ENCODE peak calls at places on chromosomes 16 and 17, in seven cellular contexts. One of them, this sample, is unnamed.

GRCh38 chr16:79897087-79897443 is 296.5 kb upstream of the MAF start:
- DNase-seq in GM04504: no peak
- DNase-seq in WTC11: no peak
- DNase-seq in uterus: no peak
- DNase-seq in GM23338: no peak
- DNase-seq in hippocampal formation: no peak
- DNase-seq in NCI-H460: no peak
- DNase-seq in this sample: no peak

GRCh38 chr16:89955001-89955685 is 6.6 kb downstream of the DEF8 start:
- DNase-seq in hippocampal formation: no peak
- DNase-seq in NCI-H460: no peak
- DNase-seq in GM23338: peak; percentile 46
- DNase-seq in GM04504: no peak
- DNase-seq in uterus: no peak
- DNase-seq in WTC11: peak; percentile 42
- DNase-seq in this sample: no peak

GRCh38 chr17:68197091-68197996 is 50.5 kb upstream of the AMZ2 start:
- DNase-seq in GM04504: no peak
- DNase-seq in uterus: no peak
- DNase-seq in NCI-H460: no peak
- DNase-seq in WTC11: peak; percentile 63
- DNase-seq in GM23338: peak; percentile 51
- DNase-seq in hippocampal formation: no peak
- DNase-seq in this sample: no peak

GRCh38 chr16:23269248-23270091 is 32.6 kb upstream of the SCNN1B start:
- DNase-seq in NCI-H460: peak; percentile 23
- DNase-seq in hippocampal formation: no peak
- DNase-seq in GM23338: no peak
- DNase-seq in WTC11: no peak
- DNase-seq in GM04504: peak; percentile 14
- DNase-seq in uterus: no peak
- DNase-seq in this sample: no peak

GRCh38 chr17:16919663-16920627 is 52.0 kb downstream of the TNFRSF13B start:
- DNase-seq in hippocampal formation: no peak
- DNase-seq in GM04504: no peak
- DNase-seq in WTC11: peak; percentile 56
- DNase-seq in GM23338: peak; percentile 67
- DNase-seq in uterus: no peak
- DNase-seq in NCI-H460: no peak
- DNase-seq in this sample: no peak

GRCh38 chr17:76940738-76941350 is 72.6 kb downstream of the MGAT5B start:
- DNase-seq in NCI-H460: no peak
- DNase-seq in GM23338: peak; percentile 90
- DNase-seq in GM04504: no peak
- DNase-seq in uterus: no peak
- DNase-seq in WTC11: peak; percentile 85
- DNase-seq in hippocampal formation: no peak
- DNase-seq in this sample: no peak

GRCh38 chr17:79577485-79578187 is 33.2 kb downstream of the RBFOX3 start:
- DNase-seq in WTC11: no peak
- DNase-seq in uterus: no peak
- DNase-seq in GM04504: no peak
- DNase-seq in hippocampal formation: no peak
- DNase-seq in NCI-H460: no peak
- DNase-seq in GM23338: no peak
- DNase-seq in this sample: no peak

GRCh38 chr16:85329999-85330693 is 217.9 kb upstream of the CIBAR2 start:
- DNase-seq in WTC11: no peak
- DNase-seq in hippocampal formation: no peak
- DNase-seq in uterus: no peak
- DNase-seq in GM23338: no peak
- DNase-seq in NCI-H460: no peak
- DNase-seq in GM04504: no peak
- DNase-seq in this sample: no peak

GRCh38 chr17:55433629-55434422 is 12.2 kb upstream of the MMD start:
- DNase-seq in GM23338: no peak
- DNase-seq in hippocampal formation: no peak
- DNase-seq in NCI-H460: peak; percentile 19
- DNase-seq in WTC11: no peak
- DNase-seq in GM04504: peak; percentile 88
- DNase-seq in uterus: no peak
- DNase-seq in this sample: peak; percentile 85

GRCh38 chr16:19289805-19290490 is 4.4 kb downstream of the CLEC19A start:
- DNase-seq in uterus: no peak
- DNase-seq in WTC11: peak; percentile 35
- DNase-seq in GM04504: no peak
- DNase-seq in hippocampal formation: no peak
- DNase-seq in NCI-H460: no peak
- DNase-seq in GM23338: peak; percentile 72
- DNase-seq in this sample: no peak

GRCh38 chr16:87003414-87003755 is 313.8 kb downstream of the C16orf95 start:
- DNase-seq in WTC11: no peak
- DNase-seq in hippocampal formation: no peak
- DNase-seq in GM23338: no peak
- DNase-seq in NCI-H460: no peak
- DNase-seq in GM04504: no peak
- DNase-seq in uterus: no peak
- DNase-seq in this sample: no peak

GRCh38 chr17:81684442-81684911 is 666 bp downstream of the HGS start:
- DNase-seq in uterus: no peak
- DNase-seq in WTC11: no peak
- DNase-seq in NCI-H460: peak; percentile 32
- DNase-seq in hippocampal formation: no peak
- DNase-seq in GM04504: no peak
- DNase-seq in GM23338: peak; percentile 46
- DNase-seq in this sample: peak; percentile 48

GRCh38 chr16:75296606-75297005 is 45.2 kb upstream of the BCAR1 start:
- DNase-seq in uterus: no peak
- DNase-seq in GM04504: no peak
- DNase-seq in GM23338: no peak
- DNase-seq in NCI-H460: no peak
- DNase-seq in hippocampal formation: no peak
- DNase-seq in WTC11: no peak
- DNase-seq in this sample: no peak

GRCh38 chr17:49519781-49520180 is 24.7 kb downstream of the NGFR start:
- DNase-seq in GM23338: no peak
- DNase-seq in WTC11: no peak
- DNase-seq in hippocampal formation: no peak
- DNase-seq in uterus: peak; percentile 73
- DNase-seq in GM04504: no peak
- DNase-seq in NCI-H460: no peak
- DNase-seq in this sample: no peak

GRCh38 chr16:89006036-89006752 is 29.2 kb upstream of the CBFA2T3 start:
- DNase-seq in GM04504: no peak
- DNase-seq in NCI-H460: no peak
- DNase-seq in uterus: no peak
- DNase-seq in WTC11: no peak
- DNase-seq in hippocampal formation: no peak
- DNase-seq in GM23338: no peak
- DNase-seq in this sample: no peak

GRCh38 chr17:50893183-50893993 is 27.2 kb upstream of the TOB1 start:
- DNase-seq in GM04504: no peak
- DNase-seq in GM23338: no peak
- DNase-seq in WTC11: no peak
- DNase-seq in NCI-H460: no peak
- DNase-seq in hippocampal formation: peak; percentile 86
- DNase-seq in uterus: peak; percentile 72
- DNase-seq in this sample: peak; percentile 11

GRCh38 chr16:56950881-56951771 is 10.6 kb upstream of the CETP start:
- DNase-seq in GM23338: peak; percentile 82
- DNase-seq in hippocampal formation: no peak
- DNase-seq in NCI-H460: peak; percentile 47
- DNase-seq in WTC11: peak; percentile 72
- DNase-seq in GM04504: no peak
- DNase-seq in uterus: no peak
- DNase-seq in this sample: no peak

GRCh38 chr17:19718613-19719364 is 2.4 kb upstream of the SLC47A2 start:
- DNase-seq in hippocampal formation: no peak
- DNase-seq in NCI-H460: no peak
- DNase-seq in uterus: no peak
- DNase-seq in GM04504: no peak
- DNase-seq in GM23338: peak; percentile 78
- DNase-seq in WTC11: peak; percentile 75
- DNase-seq in this sample: no peak

GRCh38 chr17:28717578-28718316 is at the start of gene RAB34:
- DNase-seq in NCI-H460: peak; percentile 76
- DNase-seq in GM04504: peak; percentile 73
- DNase-seq in uterus: peak; percentile 87
- DNase-seq in hippocampal formation: no peak
- DNase-seq in GM23338: peak; percentile 98
- DNase-seq in WTC11: peak; percentile 96
- DNase-seq in this sample: no peak

GRCh38 chr16:66205287-66206167 is 161.0 kb upstream of the CDH5 start:
- DNase-seq in GM04504: no peak
- DNase-seq in GM23338: no peak
- DNase-seq in hippocampal formation: no peak
- DNase-seq in uterus: no peak
- DNase-seq in NCI-H460: peak; percentile 12
- DNase-seq in WTC11: no peak
- DNase-seq in this sample: no peak

GRCh38 chr16:2148714-2149629 is 547 bp downstream of the RAB26 start:
- DNase-seq in hippocampal formation: no peak
- DNase-seq in GM04504: no peak
- DNase-seq in GM23338: peak; percentile 58
- DNase-seq in WTC11: no peak
- DNase-seq in uterus: no peak
- DNase-seq in NCI-H460: no peak
- DNase-seq in this sample: no peak

GRCh38 chr16:85449885-85450245 is 163.3 kb upstream of the GSE1 start:
- DNase-seq in GM04504: no peak
- DNase-seq in GM23338: no peak
- DNase-seq in NCI-H460: no peak
- DNase-seq in WTC11: no peak
- DNase-seq in uterus: no peak
- DNase-seq in hippocampal formation: no peak
- DNase-seq in this sample: no peak

GRCh38 chr17:42720996-42721583 is 23.8 kb downstream of the EZH1 start:
- DNase-seq in WTC11: no peak
- DNase-seq in GM04504: peak; percentile 35
- DNase-seq in GM23338: peak; percentile 87
- DNase-seq in hippocampal formation: peak; percentile 55
- DNase-seq in NCI-H460: peak; percentile 63
- DNase-seq in uterus: no peak
- DNase-seq in this sample: no peak

GRCh38 chr16:83826146-83826913 is 18.6 kb downstream of the HSBP1 start:
- DNase-seq in NCI-H460: peak; percentile 57
- DNase-seq in uterus: peak; percentile 84
- DNase-seq in WTC11: peak; percentile 91
- DNase-seq in GM23338: peak; percentile 89
- DNase-seq in GM04504: peak; percentile 47
- DNase-seq in hippocampal formation: peak; percentile 66
- DNase-seq in this sample: no peak

GRCh38 chr17:33200116-33200515 is 93.0 kb downstream of the ASIC2 start:
- DNase-seq in GM23338: no peak
- DNase-seq in NCI-H460: no peak
- DNase-seq in uterus: peak; percentile 37
- DNase-seq in hippocampal formation: no peak
- DNase-seq in GM04504: peak; percentile 51
- DNase-seq in WTC11: no peak
- DNase-seq in this sample: no peak

GRCh38 chr17:77107506-77108433 is 33.0 kb upstream of the SEC14L1 start:
- DNase-seq in uterus: no peak
- DNase-seq in GM23338: no peak
- DNase-seq in hippocampal formation: no peak
- DNase-seq in GM04504: no peak
- DNase-seq in NCI-H460: no peak
- DNase-seq in WTC11: no peak
- DNase-seq in this sample: no peak

GRCh38 chr17:76962858-76963257 is 94.7 kb downstream of the MGAT5B start:
- DNase-seq in WTC11: no peak
- DNase-seq in NCI-H460: no peak
- DNase-seq in GM23338: no peak
- DNase-seq in hippocampal formation: no peak
- DNase-seq in uterus: no peak
- DNase-seq in GM04504: no peak
- DNase-seq in this sample: no peak

GRCh38 chr17:13544755-13545154 is 57.0 kb downstream of the HS3ST3A1 start:
- DNase-seq in GM04504: no peak
- DNase-seq in WTC11: no peak
- DNase-seq in hippocampal formation: no peak
- DNase-seq in uterus: no peak
- DNase-seq in NCI-H460: no peak
- DNase-seq in GM23338: no peak
- DNase-seq in this sample: no peak

GRCh38 chr17:348692-349425 is 3.7 kb downstream of the RPH3AL start:
- DNase-seq in WTC11: no peak
- DNase-seq in GM04504: no peak
- DNase-seq in uterus: no peak
- DNase-seq in GM23338: no peak
- DNase-seq in NCI-H460: peak; percentile 95
- DNase-seq in hippocampal formation: no peak
- DNase-seq in this sample: no peak

GRCh38 chr17:82684207-82684903 is 14.1 kb downstream of the RAB40B start:
- DNase-seq in uterus: no peak
- DNase-seq in GM23338: no peak
- DNase-seq in hippocampal formation: no peak
- DNase-seq in WTC11: no peak
- DNase-seq in GM04504: no peak
- DNase-seq in NCI-H460: peak; percentile 29
- DNase-seq in this sample: no peak

This sample was measured in GM04503.